ENCODE peak calls at places on chromosomes 6 and 20, in four cellular contexts. C is tibial artery; V is CD8-positive, alpha-beta T cell; T is CD8-positive, alpha-beta memory T cell. J is an unnamed sample. For H3K36me3, the result is how much of the 10 kb centered on the place peaks cover.

GRCh38 chr20:35823937-35824336 is 52.1 kb downstream of the PHF20 start:
- DNase-seq in V (no peak), C (no peak), T (no peak), J (no peak)

GRCh38 chr6:169656626-169657610 is 44.9 kb downstream of the WDR27 start:
- DNase-seq in V (no peak), T (no peak), C (no peak), J (peak)

GRCh38 chr20:19070036-19070435 is 142.4 kb upstream of the SLC24A3 start:
- DNase-seq in C (no peak), V (no peak), T (no peak), J (no peak)

GRCh38 chr6:144661101-144661806 is 376.1 kb downstream of the UTRN start:
- DNase-seq in T (no peak), V (no peak), C (no peak), J (no peak)

GRCh38 chr6:118580585-118581419 is 32.7 kb downstream of the PLN start:
- DNase-seq in C (peak), V (no peak), T (peak), J (no peak)

GRCh38 chr6:17394192-17394611 is 807 bp downstream of the CAP2 start:
- DNase-seq in C (peak), V (no peak), T (no peak), J (no peak)

GRCh38 chr6:113172531-113172966 is 684.6 kb upstream of the MARCKS start:
- DNase-seq in C (no peak), V (no peak), T (no peak), J (no peak)

GRCh38 chr6:35037289-35038038 is 103.7 kb downstream of the TCP11 start:
- DNase-seq in T (no peak), V (no peak), C (peak), J (no peak)

GRCh38 chr6:140809694-140810101 is 1323.0 kb upstream of the GJE1 start:
- DNase-seq in T (peak), C (no peak), V (no peak), J (no peak)

GRCh38 chr6:17583811-17584210 is 16.3 kb upstream of the FAM8A1 start:
- DNase-seq in T (no peak), C (peak), V (no peak), J (no peak)

GRCh38 chr6:40302856-40303449 is 284.2 kb downstream of the LRFN2 start:
- DNase-seq in T (no peak), C (no peak), V (no peak), J (no peak)

GRCh38 chr6:137001977-137002302 is 42.8 kb downstream of the IL20RA start:
- DNase-seq in C (no peak), V (no peak), T (no peak), J (no peak)

GRCh38 chr6:4460595-4461475 is 315.4 kb upstream of the CDYL start:
- DNase-seq in T (no peak), C (peak), V (no peak), J (no peak)

GRCh38 chr6:21636876-21637275 is 43.3 kb downstream of the SOX4 start:
- DNase-seq in C (no peak), V (no peak), T (no peak), J (no peak)

GRCh38 chr6:130303436-130303835 is 62.4 kb upstream of the TMEM200A start:
- DNase-seq in T (no peak), C (no peak), V (no peak), J (no peak)

GRCh38 chr6:55033021-55033546 is 141.2 kb upstream of the HCRTR2 start:
- DNase-seq in V (no peak), T (no peak), C (no peak), J (no peak)

GRCh38 chr6:168155821-168156741 is 77.1 kb upstream of the FRMD1 start:
- DNase-seq in T (no peak), V (no peak), C (no peak), J (no peak)

GRCh38 chr6:43926644-43927524 is 156.9 kb downstream of the VEGFA start:
- DNase-seq in V (no peak), T (no peak), C (peak), J (peak)

GRCh38 chr6:53557005-53557715 is 12.3 kb upstream of the GCLC start:
- DNase-seq in T (no peak), V (no peak), C (no peak), J (no peak)

GRCh38 chr20:60272790-60273189 is 314.6 kb downstream of the CDH26 start:
- DNase-seq in C (no peak), V (no peak), T (no peak), J (no peak)

GRCh38 chr6:39785281-39785680 is 6.9 kb upstream of the DAAM2 start:
- DNase-seq in T (no peak), V (no peak), C (no peak), J (no peak)

GRCh38 chr6:162785632-162786242 is 58.0 kb downstream of the PACRG start:
- DNase-seq in T (no peak), V (no peak), C (no peak), J (no peak)

GRCh38 chr6:1895721-1896120 is 286.0 kb downstream of the FOXC1 start:
- DNase-seq in V (no peak), C (no peak), T (no peak), J (no peak)

GRCh38 chr20:34945315-34946077 is 10.1 kb downstream of the GSS start:
- DNase-seq in C (no peak), T (no peak), V (no peak), J (no peak)

GRCh38 chr20:59240006-59240405 is 60.4 kb upstream of the EDN3 start:
- DNase-seq in V (no peak), C (no peak), T (no peak), J (no peak)

GRCh38 chr6:137904822-137905617 is 38.0 kb downstream of the TNFAIP3 start:
- DNase-seq in C (peak), V (no peak), T (peak), J (peak)

GRCh38 chr20:34579191-34579661 is 20.7 kb downstream of the MAP1LC3A start:
- DNase-seq in V (no peak), T (no peak), C (peak), J (no peak)

GRCh38 chr6:113596907-113597583 is 260.1 kb upstream of the MARCKS start:
- DNase-seq in V (no peak), C (no peak), T (no peak), J (no peak)

GRCh38 chr6:128478230-128479047 is 42.0 kb downstream of the PTPRK start:
- DNase-seq in T (peak), V (no peak), C (no peak), J (no peak)

GRCh38 chr6:149683256-149683860 is 34.5 kb downstream of the LATS1 start:
- DNase-seq in C (no peak), V (no peak), T (no peak), J (no peak)

GRCh38 chr20:17026346-17026745 is 200.5 kb upstream of the PCSK2 start:
- DNase-seq in V (no peak), C (no peak), T (no peak), J (no peak)

GRCh38 chr20:57710841-57711240 is 1.0 kb upstream of the PMEPA1 start:
- DNase-seq in V (no peak), T (no peak), C (no peak), J (no peak)
- H3K4me3 ChIP-seq in V (peak), T (peak), C (peak), J (peak)

GRCh38 chr6:65259982-65260381 is 447.0 kb downstream of the EYS start:
- DNase-seq in C (no peak), T (no peak), V (no peak), J (no peak)
- H3K27ac ChIP-seq in C (no peak), T (no peak), V (no peak), J (no peak)

GRCh38 chr6:31782126-31782941 is 5.2 kb upstream of the VWA7 start:
- DNase-seq in V (no peak), T (no peak), C (no peak), J (no peak)

GRCh38 chr6:31784270-31784925 is 7.3 kb upstream of the VWA7 start:
- DNase-seq in V (no peak), C (no peak), T (no peak), J (no peak)

GRCh38 chr6:31780507-31781243 is 3.5 kb upstream of the VWA7 start:
- DNase-seq in C (no peak), T (no peak), V (no peak), J (peak)

GRCh38 chr6:31781244-31782125 is 4.4 kb upstream of the VWA7 start:
- DNase-seq in T (no peak), C (no peak), V (no peak), J (no peak)

DNA sequence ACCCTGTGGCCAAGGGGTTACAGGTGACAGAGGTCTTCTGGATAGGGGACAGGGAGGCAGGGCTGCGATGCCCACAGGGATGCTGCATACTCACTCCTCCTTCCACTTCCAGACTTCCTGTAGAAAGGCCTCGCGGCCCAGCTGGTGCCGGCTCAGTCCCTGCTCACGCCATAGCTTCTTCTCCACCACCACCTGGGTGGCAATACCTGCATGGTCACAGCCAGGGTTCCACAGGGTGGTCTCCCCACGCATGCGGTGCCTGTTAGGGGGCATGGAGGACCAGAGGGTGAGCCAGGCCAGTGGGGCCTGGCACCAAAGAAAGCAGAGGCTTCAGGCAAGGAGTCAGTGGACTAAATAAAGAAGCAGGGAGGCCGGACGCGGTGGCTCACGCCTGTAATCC is 8.3 kb upstream of the VWA7 start:
- DNase-seq in V (no peak), T (no peak), C (no peak), J (peak)
- H3K36me3 ChIP-seq in V (under half), T (under half), C (under half), J (half or more)

GRCh38 chr20:38109025-38109541 is 56.0 kb downstream of the TGM2 start:
- DNase-seq in T (no peak), V (no peak), C (peak), J (no peak)
- H3K4me3 ChIP-seq in T (no peak), V (no peak), C (no peak), J (no peak)

GRCh38 chr20:12058201-12058600 is 140.5 kb downstream of the BTBD3 start:
- DNase-seq in C (no peak), T (no peak), V (no peak), J (no peak)
- H3K27ac ChIP-seq in C (no peak), T (no peak), V (no peak), J (no peak)

GRCh38 chr20:50130346-50130703 is 17.4 kb upstream of the UBE2V1 start:
- DNase-seq in T (no peak), V (no peak), C (no peak), J (no peak)

GRCh38 chr20:50128520-50128905 is 15.6 kb upstream of the UBE2V1 start:
- DNase-seq in V (no peak), T (no peak), C (no peak), J (no peak)

GRCh38 chr20:50130995-50131394 is 18.0 kb upstream of the UBE2V1 start:
- DNase-seq in T (no peak), V (no peak), C (peak), J (no peak)

GRCh38 chr20:50127587-50128519 is 14.9 kb upstream of the UBE2V1 start:
- DNase-seq in C (no peak), T (no peak), V (no peak), J (no peak)

DNA sequence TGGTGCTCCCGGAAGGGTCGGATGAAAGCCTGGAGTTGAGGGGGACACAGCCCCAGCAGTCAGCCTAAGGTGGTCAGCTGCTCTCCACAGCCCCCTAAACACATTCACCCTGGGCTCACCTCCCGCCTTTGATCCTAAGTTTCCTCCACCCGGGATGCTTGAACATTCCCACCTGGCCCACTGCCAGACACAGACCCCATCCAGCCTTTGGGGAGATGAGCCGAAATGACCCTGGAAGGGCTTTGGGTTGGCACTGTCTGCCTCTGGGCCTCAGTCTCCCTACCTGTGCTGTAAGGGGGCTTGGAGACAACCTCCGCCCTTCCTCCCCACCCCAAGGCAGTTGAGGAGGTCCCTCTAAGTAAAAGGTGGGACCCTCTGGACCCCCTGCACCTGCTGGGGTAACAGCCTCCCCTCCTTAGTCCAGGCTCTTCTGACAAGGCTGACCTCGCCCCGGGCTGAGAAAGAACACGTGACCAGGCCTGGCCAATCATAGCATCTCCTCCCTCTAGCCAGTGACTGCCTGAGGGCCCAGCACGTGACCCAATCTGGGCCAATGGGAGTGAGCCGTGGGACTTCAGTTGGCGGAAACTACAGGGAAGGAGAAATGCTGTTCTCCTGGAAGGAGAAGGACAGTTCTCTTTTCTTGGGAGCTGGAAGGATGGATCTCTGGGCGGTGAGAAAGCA is 16.9 kb upstream of the UBE2V1 start:
- DNase-seq in V (no peak), C (no peak), T (no peak), J (no peak)
- H3K36me3 ChIP-seq in V (half or more), C (under half), T (under half), J (half or more)

GRCh38 chr20:54477134-54477533 is 1.7 kb downstream of the DOK5 start:
- DNase-seq in T (no peak), V (no peak), C (no peak), J (no peak)

GRCh38 chr20:54474046-54474445 is 1.3 kb upstream of the DOK5 start:
- DNase-seq in V (no peak), T (no peak), C (no peak), J (no peak)

GRCh38 chr20:54474866-54475265 is 527 bp upstream of the DOK5 start:
- DNase-seq in T (no peak), C (no peak), V (no peak), J (no peak)

GRCh38 chr20:54476336-54476928 is 1.0 kb downstream of the DOK5 start:
- DNase-seq in V (no peak), C (no peak), T (no peak), J (no peak)

GRCh38 chr20:54475334-54476287 is at the start of gene DOK5:
- DNase-seq in V (no peak), C (peak), T (no peak), J (peak)
- H3K4me3 ChIP-seq in V (no peak), C (peak), T (no peak), J (peak)

DNA sequence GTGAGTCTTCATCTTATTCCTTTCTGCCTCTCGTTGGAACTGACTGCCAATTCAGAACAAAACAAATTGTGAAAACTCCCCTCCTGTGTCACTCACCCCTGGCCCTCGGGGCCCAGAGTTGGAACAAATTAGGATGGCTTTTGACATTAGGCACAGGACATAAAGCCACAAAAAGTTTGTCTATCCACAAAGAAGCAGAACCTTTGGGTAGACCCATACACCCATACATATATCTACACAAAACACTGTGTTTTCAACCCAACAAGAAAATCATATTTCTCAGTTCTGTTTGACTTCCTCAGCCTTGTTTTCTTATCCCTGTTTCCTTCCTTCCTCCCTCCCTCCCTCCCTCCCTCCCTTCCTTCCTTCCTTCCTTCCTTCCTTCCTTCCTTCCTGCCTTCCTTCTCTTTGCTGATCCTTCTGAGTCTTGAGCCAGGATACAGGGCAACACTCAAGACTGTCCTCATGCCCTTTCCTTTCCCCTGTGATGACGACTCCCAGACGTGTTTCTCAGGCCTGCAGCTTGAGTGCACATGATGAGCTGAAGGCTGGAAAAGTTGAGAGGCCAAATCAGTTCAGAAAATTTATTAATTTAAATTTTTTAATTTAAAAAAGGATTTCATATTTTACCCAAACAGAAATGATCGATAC is 41.7 kb upstream of the NKX2-2 start:
- DNase-seq in V (no peak), C (no peak), T (no peak), J (no peak)
- H3K27ac ChIP-seq in V (no peak), C (no peak), T (no peak), J (no peak)

DNA sequence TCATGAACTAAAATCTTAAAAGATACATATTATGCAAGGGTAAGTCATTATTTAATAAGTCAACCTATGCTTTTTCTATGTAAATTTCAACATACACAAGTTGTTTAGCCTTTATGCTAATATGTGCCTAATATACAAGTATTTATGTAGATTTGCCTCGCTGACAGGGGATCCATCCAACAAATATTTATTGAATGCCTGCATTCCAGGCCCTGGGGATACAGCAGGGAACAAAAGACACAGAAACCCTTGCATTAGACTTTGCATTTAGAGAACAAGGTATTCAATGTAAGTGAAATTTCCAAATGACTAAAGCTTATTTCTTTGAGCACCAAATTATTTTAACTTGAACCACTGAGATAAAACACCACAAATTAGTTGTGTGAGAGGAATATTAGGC is 19.1 kb downstream of the SERINC1 start:
- DNase-seq in V (no peak), T (no peak), C (no peak), J (no peak)
- H3K36me3 ChIP-seq in V (half or more), T (half or more), C (half or more), J (half or more)

GRCh38 chr20:11378252-11378651 is 539.4 kb upstream of the BTBD3 start:
- DNase-seq in T (no peak), V (no peak), C (no peak), J (no peak)

GRCh38 chr20:11376998-11377397 is 540.7 kb upstream of the BTBD3 start:
- DNase-seq in T (no peak), C (no peak), V (no peak), J (no peak)

GRCh38 chr20:11377761-11378160 is 539.9 kb upstream of the BTBD3 start:
- DNase-seq in T (no peak), C (no peak), V (no peak), J (no peak)

GRCh38 chr20:11380283-11380682 is 537.4 kb upstream of the BTBD3 start:
- DNase-seq in T (no peak), V (no peak), C (no peak), J (no peak)

DNA sequence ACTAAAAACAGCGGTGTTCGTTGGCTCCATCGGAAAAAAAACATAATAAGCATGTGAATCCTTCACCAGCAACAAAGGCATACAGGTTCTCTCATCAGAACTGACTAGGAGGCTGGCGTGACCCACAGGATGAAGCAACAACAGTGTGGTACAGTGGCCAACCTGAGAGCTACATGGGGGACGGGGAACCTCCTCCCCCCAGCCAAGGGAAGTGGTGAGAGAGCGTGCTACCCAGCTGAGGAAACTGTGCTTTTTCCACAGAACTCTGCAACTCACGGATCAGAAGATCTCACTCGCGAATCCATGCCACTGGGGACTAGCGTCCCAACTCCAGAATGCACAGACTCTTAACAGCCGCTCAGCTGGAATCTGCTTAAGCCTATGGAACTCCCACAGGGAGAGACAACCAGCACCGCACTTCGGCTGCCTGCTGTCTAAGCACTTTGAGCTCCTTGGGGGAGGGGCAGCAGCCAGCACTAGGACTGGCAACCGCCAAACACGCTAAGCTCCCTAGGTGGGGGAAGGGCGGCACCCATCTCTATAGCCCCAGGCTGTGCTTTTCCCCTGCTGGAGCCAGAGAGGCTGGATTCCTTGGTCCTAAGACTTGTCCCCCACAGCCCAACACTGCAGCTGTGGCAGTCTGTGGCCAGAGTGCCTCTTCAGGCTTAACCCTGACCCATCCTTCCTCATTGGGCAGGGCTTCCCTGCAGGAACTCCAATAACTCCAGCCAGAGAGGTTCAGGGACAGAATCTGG is 538.3 kb upstream of the BTBD3 start:
- DNase-seq in C (no peak), V (no peak), T (no peak), J (no peak)
- H3K4me3 ChIP-seq in C (no peak), V (no peak), T (no peak), J (no peak)